ENCODE peak calls at places on chromosome 14, in five cellular contexts. U, V, Q, K and N are unnamed samples.

GRCh38 chr14:78245238-78245637 is 75.1 kb downstream of the NRXN3 start:
- DNase-seq in U (no peak), V (no peak), Q (no peak), K (no peak), N (no peak)

GRCh38 chr14:59997496-59997895 is 77.6 kb downstream of the LRRC9 start:
- DNase-seq in U (no peak), V (no peak), Q (no peak), K (peak), N (no peak)

GRCh38 chr14:68530443-68530842 is 262.4 kb downstream of the ZFP36L1 start:
- DNase-seq in U (no peak), V (no peak), Q (no peak), K (no peak), N (no peak)

GRCh38 chr14:49926803-49927202 is 33.9 kb downstream of the ARF6 start:
- DNase-seq in U (no peak), V (no peak), Q (no peak), K (no peak), N (no peak)

GRCh38 chr14:93544212-93544611 is 113.5 kb downstream of the UNC79 start:
- DNase-seq in U (no peak), V (no peak), Q (no peak), K (no peak), N (no peak)

GRCh38 chr14:57085801-57086200 is 182.9 kb downstream of the EXOC5 start:
- DNase-seq in U (no peak), V (no peak), Q (no peak), K (no peak), N (no peak)

GRCh38 chr14:68278568-68279436 is 459.2 kb downstream of the RAD51B start:
- DNase-seq in U (no peak), V (peak), Q (no peak), K (peak), N (peak)

GRCh38 chr14:49975286-49975685 is 82.4 kb downstream of the ARF6 start:
- DNase-seq in U (no peak), V (peak), Q (no peak), K (peak), N (peak)

GRCh38 chr14:68669101-68669500 is 123.8 kb downstream of the ZFP36L1 start:
- DNase-seq in U (no peak), V (no peak), Q (no peak), K (no peak), N (no peak)

GRCh38 chr14:104934380-104934733 is 9.7 kb downstream of the PLD4 start:
- DNase-seq in U (no peak), V (no peak), Q (no peak), K (no peak), N (no peak)

GRCh38 chr14:43938588-43939281 is 568.3 kb downstream of the FSCB start:
- DNase-seq in U (no peak), V (no peak), Q (no peak), K (no peak), N (no peak)

GRCh38 chr14:35858521-35859209 is 32.5 kb downstream of the BRMS1L start:
- DNase-seq in U (no peak), V (no peak), Q (no peak), K (peak), N (peak)

GRCh38 chr14:92704036-92704804 is 44.2 kb downstream of the LGMN start:
- DNase-seq in U (no peak), V (no peak), Q (no peak), K (no peak), N (no peak)

DNA sequence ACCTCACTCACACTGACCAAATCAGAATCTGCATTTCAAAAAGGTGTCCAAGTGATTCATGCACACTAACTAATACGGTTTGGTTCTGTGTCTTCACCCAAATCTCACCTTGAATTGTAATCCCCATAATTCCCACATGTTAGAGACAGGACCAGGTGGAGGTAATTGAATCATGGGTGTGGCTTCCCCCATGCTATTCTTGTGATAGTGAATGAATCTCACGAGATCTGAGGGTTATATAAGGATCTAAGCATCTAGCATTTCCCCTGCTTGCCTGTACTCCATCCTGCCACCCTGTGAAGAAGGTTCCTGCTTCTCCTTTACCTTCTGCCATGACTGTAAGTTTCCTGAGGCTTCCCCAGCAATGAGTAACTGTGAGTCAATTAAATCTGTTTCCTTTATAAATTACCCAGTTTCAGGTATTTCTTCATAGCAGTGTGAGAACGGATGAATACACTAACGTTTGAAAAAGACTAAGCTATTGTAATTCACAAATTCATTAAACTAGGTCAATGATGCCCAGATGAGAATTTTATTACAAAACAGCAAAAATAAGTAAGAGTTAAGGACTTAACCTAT is 759.1 kb downstream of the GALC start:
- DNase-seq in U (no peak), V (no peak), Q (no peak), K (no peak), N (no peak)
- H3K4me3 ChIP-seq in U (no peak), V (no peak), Q (no peak), K (no peak), N (no peak)

DNA sequence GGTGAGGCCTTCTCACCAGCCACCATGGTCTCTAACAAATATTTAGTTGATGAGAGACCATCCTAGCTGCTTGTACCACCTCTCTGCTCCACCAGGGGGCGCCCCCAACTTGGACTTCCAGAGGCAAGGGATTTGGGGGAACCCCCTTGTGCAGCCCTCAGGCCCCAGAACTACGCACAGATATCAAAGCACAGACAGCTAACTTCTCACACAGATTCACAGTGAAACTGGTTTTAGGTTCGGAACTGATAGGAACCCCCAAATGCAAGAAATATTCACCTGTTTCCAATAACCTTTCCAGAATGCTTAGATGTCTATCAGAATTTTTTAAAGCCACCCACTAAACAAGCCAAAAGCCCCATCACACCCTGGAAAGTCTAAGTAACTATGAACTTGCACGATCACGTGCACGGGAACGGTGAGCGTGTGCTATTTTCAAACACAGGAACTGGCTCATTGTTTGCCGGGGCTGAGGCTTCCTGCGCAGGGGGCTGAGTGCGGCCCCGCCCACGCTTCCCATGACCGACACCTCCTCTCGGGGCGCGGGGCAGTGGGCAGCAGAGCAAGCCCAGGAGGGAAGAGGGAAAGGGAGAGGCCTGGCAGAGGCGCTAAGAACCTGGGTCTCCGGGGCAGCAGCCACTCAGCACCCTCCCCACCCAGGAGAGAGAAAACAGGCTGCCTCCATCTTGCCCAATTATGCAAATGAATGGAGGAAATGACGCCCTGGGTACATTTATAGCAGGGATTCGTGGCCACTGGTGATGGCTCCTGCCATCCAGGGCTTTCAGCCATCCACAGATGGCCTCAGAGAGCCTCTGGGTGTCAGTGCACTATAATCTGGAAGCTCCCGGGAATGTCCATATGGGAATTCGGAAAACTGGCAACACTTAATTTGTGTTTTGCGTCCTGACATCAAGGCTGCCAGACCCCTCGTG is 79.4 kb upstream of the GPR68 start:
- DNase-seq in U (peak), V (peak), Q (peak), K (peak), N (peak)
- H3K4me3 ChIP-seq in U (no peak), V (no peak), Q (peak), K (peak), N (no peak)

GRCh38 chr14:54651649-54652048 is 84.7 kb downstream of the SAMD4A start:
- DNase-seq in U (no peak), V (peak), Q (no peak), K (peak), N (no peak)
- H3K4me3 ChIP-seq in U (no peak), V (peak), Q (no peak), K (peak), N (no peak)

DNA sequence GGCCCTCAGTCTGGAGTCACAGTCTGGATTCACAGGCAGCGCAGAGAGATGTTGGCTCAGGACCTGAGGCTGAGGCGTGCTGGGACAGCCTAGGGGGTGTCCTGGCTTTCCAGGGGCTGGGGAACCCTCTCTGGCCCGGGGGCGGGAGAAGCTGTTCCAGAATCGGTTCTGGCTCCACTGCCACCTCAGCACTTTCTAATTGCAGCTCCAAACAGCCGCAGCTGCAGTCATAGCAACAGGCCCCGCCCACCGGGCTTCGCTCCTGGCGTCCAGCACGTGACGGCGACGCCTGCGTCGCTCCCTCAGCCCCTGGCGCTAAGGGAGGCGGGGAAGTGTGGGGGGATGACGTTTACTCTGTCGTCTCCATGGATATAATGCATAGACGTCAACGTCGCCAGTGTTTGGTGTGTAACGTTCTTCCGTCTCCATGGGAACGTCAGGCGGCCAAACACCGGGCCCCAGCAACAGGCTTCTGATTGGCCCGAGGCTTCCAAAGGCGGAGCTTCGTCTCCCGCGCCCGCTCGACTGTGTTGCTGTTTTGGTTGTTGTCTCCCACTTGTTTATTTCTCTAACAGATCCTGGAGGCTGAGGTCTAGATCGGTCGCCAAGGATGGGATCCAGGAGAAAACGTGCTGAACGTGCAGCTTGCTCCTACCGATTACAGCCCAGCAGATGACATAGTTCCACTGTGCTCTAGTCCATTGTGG is 19.7 kb upstream of the FOS start:
- DNase-seq in U (peak), V (peak), Q (peak), K (peak), N (peak)
- H3K4me3 ChIP-seq in U (peak), V (peak), Q (peak), K (peak), N (peak)

DNA sequence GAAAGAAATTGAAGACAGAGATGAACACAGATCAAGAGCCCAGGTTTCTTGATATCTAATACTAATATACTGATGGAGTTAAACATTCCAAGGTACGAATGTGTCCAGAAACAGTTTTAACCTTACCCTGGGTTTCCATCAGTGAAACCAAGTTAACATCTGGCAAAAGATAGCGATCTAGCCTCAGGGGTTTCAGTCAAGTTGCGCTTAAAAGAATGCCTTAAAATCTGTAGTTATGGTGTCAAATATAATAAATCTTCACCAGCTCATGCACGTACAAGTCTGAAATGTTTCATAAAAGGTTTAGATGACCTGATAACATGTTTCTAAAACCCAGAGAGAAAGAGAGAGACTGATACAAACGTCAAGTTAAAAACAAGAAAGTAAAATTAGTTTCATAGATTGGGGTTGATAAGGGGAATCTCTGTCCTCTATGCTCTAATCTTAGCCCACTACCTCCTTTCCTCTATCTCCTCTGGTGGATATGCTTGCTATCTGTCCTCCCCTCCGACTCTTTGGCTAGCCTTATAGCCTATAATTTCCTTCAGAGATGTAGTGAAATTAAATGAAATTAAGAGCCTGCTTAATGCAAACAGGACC is 18.6 kb upstream of the FOS start:
- DNase-seq in U (no peak), V (no peak), Q (no peak), K (no peak), N (no peak)
- H3K4me3 ChIP-seq in U (no peak), V (no peak), Q (no peak), K (no peak), N (no peak)

DNA sequence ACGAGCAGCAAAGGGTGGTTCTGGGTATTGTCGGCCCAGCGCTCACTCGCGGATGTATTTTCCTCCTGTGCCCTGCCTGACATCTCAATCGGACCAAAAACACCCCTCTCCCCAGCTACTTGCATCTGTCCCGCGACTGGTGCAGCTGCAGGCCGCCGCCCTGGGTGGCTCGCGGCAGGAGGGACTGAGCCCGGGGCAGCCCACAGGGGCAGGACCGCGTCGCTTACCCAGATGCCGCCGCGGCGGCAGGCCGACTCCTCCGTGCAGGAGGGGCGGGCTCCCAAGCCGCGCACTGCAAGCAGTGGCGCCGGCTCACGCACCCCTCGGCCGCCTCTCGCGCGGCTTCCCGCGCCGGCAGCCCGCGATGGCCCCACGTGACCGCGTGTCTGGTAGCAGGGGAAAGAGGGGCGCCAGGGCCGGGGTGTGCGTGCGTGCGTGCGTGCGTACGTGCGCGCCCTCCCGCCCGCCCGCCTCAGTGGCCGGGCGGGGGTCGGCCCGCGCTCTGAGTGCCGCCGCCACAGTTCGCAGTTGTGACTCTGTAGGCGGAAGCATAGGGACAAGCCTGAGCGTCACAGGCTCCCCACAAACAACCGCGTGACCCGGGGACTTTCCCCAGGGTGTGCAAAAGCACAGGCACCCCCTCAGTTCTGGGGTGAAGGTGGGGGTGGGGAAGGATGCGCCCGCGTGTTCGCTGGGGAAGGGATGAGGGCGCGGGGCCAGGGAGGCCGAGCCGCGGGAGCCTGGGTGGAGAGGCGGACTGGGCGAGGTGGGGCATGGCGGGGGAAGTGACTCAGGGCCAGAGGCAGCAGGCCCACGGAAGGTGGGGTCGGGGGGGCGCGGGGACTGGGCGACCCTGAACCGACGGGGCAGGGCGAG is at the start of gene ZBTB25:
- DNase-seq in U (peak), V (peak), Q (peak), K (peak), N (peak)
- H3K4me3 ChIP-seq in U (peak), V (peak), Q (peak), K (peak), N (peak)

GRCh38 chr14:103846569-103847438 is 571 bp downstream of the PPP1R13B start:
- DNase-seq in U (no peak), V (no peak), Q (no peak), K (no peak), N (no peak)

GRCh38 chr14:103845327-103845726 is 2.0 kb downstream of the PPP1R13B start:
- DNase-seq in U (no peak), V (no peak), Q (no peak), K (no peak), N (no peak)

GRCh38 chr14:103847954-103848719 is 762 bp upstream of the PPP1R13B start:
- DNase-seq in U (no peak), V (no peak), Q (peak), K (no peak), N (no peak)

GRCh38 chr14:103847439-103847953 is at the start of gene PPP1R13B:
- DNase-seq in U (peak), V (peak), Q (peak), K (peak), N (peak)

DNA sequence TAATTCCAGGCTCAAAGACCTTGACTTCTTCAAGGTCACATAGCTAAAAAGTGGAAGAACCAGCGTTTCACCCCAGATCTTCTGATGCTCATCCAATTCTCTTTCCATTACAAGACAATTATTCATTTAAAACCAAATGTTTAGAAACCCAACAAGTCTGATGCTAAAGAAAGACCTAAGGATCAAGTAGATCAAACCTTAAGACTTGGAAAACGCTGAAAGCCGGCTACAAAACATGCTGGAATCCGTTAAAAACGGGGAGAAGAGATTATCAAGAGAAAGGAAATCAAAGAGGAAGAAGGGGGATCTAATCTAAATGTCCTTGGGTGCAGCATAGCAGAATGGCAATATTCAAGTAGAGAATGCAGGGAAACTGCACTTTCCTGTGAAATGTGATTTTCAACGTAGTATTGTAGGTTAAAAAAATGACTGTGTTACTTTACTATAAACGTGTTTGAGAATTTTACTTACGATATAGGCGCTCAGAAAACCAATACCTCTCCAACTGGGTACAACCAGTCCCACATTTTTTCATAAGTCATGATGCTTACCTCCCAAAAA is 1.3 kb downstream of the PPP1R13B start:
- DNase-seq in U (no peak), V (no peak), Q (no peak), K (no peak), N (no peak)
- H3K4me3 ChIP-seq in U (peak), V (peak), Q (peak), K (peak), N (peak)